ENCODE peak calls at places on chromosomes 3 and 15, in four cellular contexts. D is iPS-NIHi11; I is CD8-positive, alpha-beta T cell; U is NCI-H774. N is an unnamed sample.

GRCh38 chr15:81294501-81294850 is 29.5 kb downstream of the STARD5 start:
- DNase-seq in D (no peak), I (no peak), U (peak), N (no peak)

GRCh38 chr15:41967506-41968206 is 4.7 kb downstream of the EHD4 start:
- DNase-seq in D (no peak), I (no peak), U (no peak), N (no peak)

GRCh38 chr3:185688808-185689207 is 102.7 kb downstream of the SENP2 start:
- DNase-seq in D (no peak), I (no peak), U (no peak), N (no peak)

GRCh38 chr3:10764314-10765051 is 51.5 kb upstream of the SLC6A11 start:
- DNase-seq in D (peak), I (no peak), U (no peak), N (no peak)

GRCh38 chr15:38518084-38518483 is 46.5 kb downstream of the RASGRP1 start:
- DNase-seq in D (peak), I (no peak), U (no peak), N (no peak)

GRCh38 chr15:89783111-89783860 is 7.2 kb downstream of the MESP2 start:
- DNase-seq in D (peak), I (no peak), U (no peak), N (no peak)

GRCh38 chr3:106617276-106617675 is 748.5 kb upstream of the CBLB start:
- DNase-seq in D (no peak), I (no peak), U (no peak), N (no peak)

GRCh38 chr3:78604328-78604727 is 1163.5 kb downstream of the ROBO1 start:
- DNase-seq in D (no peak), I (no peak), U (no peak), N (no peak)

GRCh38 chr3:188266581-188267274 is 112.8 kb downstream of the LPP start:
- DNase-seq in D (no peak), I (no peak), U (no peak), N (no peak)

GRCh38 chr3:11000528-11000927 is 8.0 kb downstream of the SLC6A1 start:
- DNase-seq in D (no peak), I (no peak), U (no peak), N (no peak)

GRCh38 chr3:58190291-58190690 is 20.5 kb downstream of the DNASE1L3 start:
- DNase-seq in D (no peak), I (no peak), U (no peak), N (no peak)

GRCh38 chr3:57274845-57275244 is 17.6 kb downstream of the ASB14 start:
- DNase-seq in D (no peak), I (no peak), U (no peak), N (no peak)

GRCh38 chr3:157921271-157921670 is 184.9 kb downstream of the SHOX2 start:
- DNase-seq in D (no peak), I (no peak), U (no peak), N (no peak)

GRCh38 chr3:118641608-118642007 is 393.0 kb downstream of the IGSF11 start:
- DNase-seq in D (peak), I (no peak), U (peak), N (no peak)

GRCh38 chr15:44654858-44655257 is 8.6 kb downstream of the SPG11 start:
- DNase-seq in D (no peak), I (no peak), U (no peak), N (no peak)

GRCh38 chr3:8827641-8828040 is 58.2 kb upstream of the OXTR start:
- DNase-seq in D (no peak), I (no peak), U (no peak), N (no peak)

GRCh38 chr3:159458982-159459381 is 529.7 kb upstream of the IL12A start:
- DNase-seq in D (no peak), I (no peak), U (no peak), N (no peak)

GRCh38 chr3:127045435-127046045 is 62.6 kb downstream of the PLXNA1 start:
- DNase-seq in D (no peak), I (no peak), U (no peak), N (no peak)

GRCh38 chr15:78768096-78768495 is 43.2 kb downstream of the ADAMTS7 start:
- DNase-seq in D (no peak), I (no peak), U (no peak), N (no peak)

GRCh38 chr3:53129344-53129743 is 891 bp downstream of the RFT1 start:
- DNase-seq in D (no peak), I (no peak), U (no peak), N (no peak)

GRCh38 chr15:95324596-95325135 is 1005.8 kb upstream of the NR2F2 start:
- DNase-seq in D (no peak), I (no peak), U (no peak), N (no peak)

GRCh38 chr3:122992628-122993570 is 34.7 kb downstream of the SEMA5B start:
- DNase-seq in D (no peak), I (no peak), U (no peak), N (no peak)

GRCh38 chr3:109117939-109118338 is at the start of gene MORC1:
- DNase-seq in D (no peak), I (no peak), U (no peak), N (no peak)

GRCh38 chr15:64837502-64837901 is 4.2 kb upstream of the PLEKHO2 start:
- DNase-seq in D (no peak), I (no peak), U (no peak), N (no peak)

GRCh38 chr15:70507772-70508351 is 255.5 kb downstream of the UACA start:
- DNase-seq in D (peak), I (no peak), U (peak), N (no peak)

GRCh38 chr15:43214169-43214568 is 6.6 kb downstream of the EPB42 start:
- DNase-seq in D (no peak), I (no peak), U (no peak), N (no peak)

GRCh38 chr3:141812091-141812490 is 48.9 kb downstream of the GRK7 start:
- DNase-seq in D (no peak), I (no peak), U (no peak), N (no peak)

GRCh38 chr15:38300395-38300794 is 47.8 kb downstream of the SPRED1 start:
- DNase-seq in D (no peak), I (no peak), U (no peak), N (no peak)

GRCh38 chr3:69082805-69083204 is 1.9 kb upstream of the ARL6IP5 start:
- DNase-seq in D (no peak), I (no peak), U (no peak), N (peak)

GRCh38 chr3:107979538-107979937 is 111.3 kb downstream of the CD47 start:
- DNase-seq in D (no peak), I (no peak), U (no peak), N (no peak)

GRCh38 chr15:62287066-62287857 is 122.2 kb upstream of the C2CD4B start:
- DNase-seq in D (no peak), I (no peak), U (no peak), N (no peak)

GRCh38 chr15:73628976-73629854 is 4.0 kb downstream of the NPTN start:
- DNase-seq in D (no peak), I (no peak), U (peak), N (no peak)

GRCh38 chr15:67818464-67818863 is 6.8 kb upstream of the SKOR1 start:
- DNase-seq in D (no peak), I (no peak), U (no peak), N (no peak)

GRCh38 chr3:64972793-64973192 is 285.0 kb upstream of the ADAMTS9 start:
- DNase-seq in D (no peak), I (no peak), U (no peak), N (no peak)

GRCh38 chr3:12601072-12601471 is 44.2 kb downstream of the MKRN2 start:
- DNase-seq in D (no peak), I (no peak), U (no peak), N (no peak)

GRCh38 chr3:66432767-66433521 is 67.9 kb downstream of the LRIG1 start:
- DNase-seq in D (no peak), I (no peak), U (no peak), N (no peak)

N was measured in GM12892.